ENCODE peak calls at places on chromosomes 11 and 22, in five cellular contexts. K is HL-60, U is neural progenitor cell, T is OCI-LY7, C is tibial artery. I is an unnamed sample.

GRCh38 chr11:92828576-92828975 is 140.9 kb upstream of the MTNR1B start:
- DNase-seq in K (no peak), U (peak; percentile 76), T (no peak), C (no peak), I (no peak)

GRCh38 chr11:116051494-116051893 is 547.3 kb upstream of the CADM1 start:
- DNase-seq in T (no peak), C (no peak), K (no peak), U (no peak), I (no peak)

GRCh38 chr11:103633037-103633788 is 403.2 kb upstream of the DDI1 start:
- DNase-seq in C (no peak), T (no peak), U (no peak), K (no peak), I (peak; percentile 49)

GRCh38 chr11:63502252-63502820 is 3.5 kb upstream of the LGALS12 start:
- DNase-seq in C (no peak), U (no peak), T (no peak), K (peak; percentile 79), I (no peak)

GRCh38 chr22:45867118-45867905 is 109.7 kb downstream of the WNT7B start:
- DNase-seq in U (peak; percentile 83), T (no peak), C (no peak), K (no peak), I (peak; percentile 25)

GRCh38 chr11:131973017-131973416 is 602.6 kb downstream of the NTM start:
- DNase-seq in K (no peak), C (no peak), U (no peak), T (no peak), I (no peak)

GRCh38 chr22:31211862-31212730 is at the start of gene LIMK2:
- DNase-seq in U (peak; percentile 98), C (peak; percentile 95), K (peak; percentile 94), T (peak; percentile 96), I (peak; percentile 70)

GRCh38 chr11:12042215-12042676 is 33.8 kb upstream of the DKK3 start:
- DNase-seq in U (no peak), K (peak; percentile 78), C (no peak), T (no peak), I (peak; percentile 99)

GRCh38 chr11:87398913-87399312 is 361.2 kb downstream of the TMEM135 start:
- DNase-seq in C (peak; percentile 81), K (no peak), T (no peak), U (no peak), I (peak; percentile 56)

GRCh38 chr11:47797633-47798032 is 30.5 kb upstream of the FNBP4 start:
- DNase-seq in K (peak; percentile 16), C (no peak), T (no peak), U (no peak), I (peak; percentile 86)

DNA sequence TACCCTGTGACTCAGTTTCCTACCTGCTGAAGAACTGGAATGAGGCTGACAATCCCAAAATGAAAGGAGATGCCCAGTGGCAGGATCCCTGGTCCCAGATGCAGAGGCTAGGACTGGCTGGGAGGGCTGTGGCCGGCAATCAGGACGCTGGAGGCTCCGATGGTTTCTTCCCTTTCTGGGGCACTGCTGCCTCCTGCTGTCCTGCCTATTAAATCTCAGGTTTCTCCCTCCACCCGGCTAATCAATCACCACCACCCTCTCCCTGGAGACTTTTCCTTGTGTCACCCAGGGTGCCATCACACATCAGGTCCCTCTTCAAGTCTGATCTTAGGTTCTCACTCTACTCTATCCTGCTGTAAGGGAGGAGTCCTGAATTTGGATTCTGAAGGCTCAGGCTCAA is 82.6 kb downstream of the RCN1 start:
- DNase-seq in U (peak; percentile 86), K (peak; percentile 13), C (peak; percentile 71), T (no peak), I (peak; percentile 68)
- TF ChIP-seq CTCF in U (peak; percentile 72), K (peak; percentile 37), C (peak; percentile 55), T (peak; percentile 18), I (peak; percentile 80)

GRCh38 chr22:20054034-20054427 is 26.0 kb upstream of the DGCR8 start:
- DNase-seq in U (no peak), C (no peak), K (no peak), T (no peak), I (no peak)

GRCh38 chr22:20053407-20054033 is 26.5 kb upstream of the DGCR8 start:
- DNase-seq in T (no peak), K (no peak), U (no peak), C (no peak), I (no peak)

GRCh38 chr22:20054485-20054884 is 25.6 kb upstream of the DGCR8 start:
- DNase-seq in K (no peak), C (no peak), U (no peak), T (no peak), I (no peak)

GRCh38 chr22:20051927-20052308 is 28.1 kb upstream of the DGCR8 start:
- DNase-seq in C (no peak), K (no peak), T (no peak), U (no peak), I (no peak)

DNA sequence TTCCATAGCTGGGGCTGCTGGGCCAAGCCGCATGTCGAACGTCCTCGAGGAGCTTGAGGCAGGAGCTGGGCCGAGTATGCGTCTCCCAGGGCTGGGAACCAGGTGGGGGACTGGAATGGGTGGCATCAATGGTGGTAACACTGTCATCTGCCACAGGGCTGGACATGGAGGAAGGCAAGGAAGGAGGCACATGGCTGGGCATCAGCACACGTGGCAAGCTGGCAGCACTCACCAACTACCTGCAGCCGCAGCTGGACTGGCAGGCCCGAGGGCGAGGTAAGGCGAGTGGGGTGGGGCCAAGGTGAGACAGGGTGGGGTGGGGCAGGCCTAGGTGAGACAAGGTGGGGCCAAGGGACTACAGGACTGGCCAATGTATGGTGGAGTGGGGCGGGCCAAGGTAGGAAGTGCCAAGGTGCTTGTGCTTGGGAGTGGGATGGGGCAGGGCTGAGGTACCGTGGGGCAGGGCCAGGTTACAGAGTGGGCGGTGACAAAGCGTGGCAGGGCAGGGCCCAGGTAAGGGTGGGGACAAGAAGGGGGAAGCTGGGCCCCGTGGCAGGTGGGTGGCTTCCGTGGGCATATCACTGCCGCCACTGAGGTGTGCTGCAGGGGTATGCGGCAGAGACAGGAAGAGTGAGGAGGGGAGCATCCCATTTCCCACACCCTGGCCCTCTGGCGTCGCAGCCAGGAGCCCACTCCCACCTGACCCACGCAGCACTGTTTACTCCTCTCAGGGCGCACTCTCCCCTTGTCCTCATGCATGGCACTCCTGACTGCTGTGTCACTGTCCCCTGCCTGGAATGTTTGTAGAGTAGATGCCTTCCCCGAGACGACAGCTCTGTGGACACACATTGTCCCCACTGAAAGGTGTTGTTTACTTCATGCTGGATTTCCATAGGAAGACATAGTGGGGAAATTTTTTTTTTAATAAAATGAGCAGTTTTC is 27.5 kb upstream of the DGCR8 start:
- DNase-seq in T (no peak), U (no peak), C (no peak), K (no peak), I (no peak)
- H3K4me3 ChIP-seq in T (no peak overlapping the region), U (no peak overlapping the region), C (no peak overlapping the region), K (no peak overlapping the region), I (no peak overlapping the region)

DNA sequence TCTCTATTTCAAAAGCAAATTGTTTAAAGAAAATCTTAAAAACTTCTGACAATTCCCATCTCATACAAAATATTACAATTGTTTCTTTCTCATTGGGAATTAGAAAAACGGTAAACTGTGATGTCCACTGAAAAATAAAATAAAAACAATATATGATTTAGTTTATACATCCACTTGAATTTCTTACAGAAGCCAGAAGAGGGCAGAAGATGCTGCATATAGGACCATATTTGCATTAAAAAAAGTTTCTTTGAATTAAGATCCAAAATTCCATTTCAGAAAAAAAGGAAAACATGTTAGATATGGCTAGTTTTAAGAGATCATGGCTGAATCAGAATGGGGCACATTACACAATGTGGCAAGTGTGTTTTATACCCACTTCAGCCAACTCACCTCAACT is 39.3 kb upstream of the LRRC4C start:
- DNase-seq in K (no peak), C (no peak), U (no peak), T (no peak), I (peak; percentile 8)
- TF ChIP-seq CTCF in K (no peak), C (no peak), U (peak; percentile 60), T (peak; percentile 59), I (peak; percentile 34)

DNA sequence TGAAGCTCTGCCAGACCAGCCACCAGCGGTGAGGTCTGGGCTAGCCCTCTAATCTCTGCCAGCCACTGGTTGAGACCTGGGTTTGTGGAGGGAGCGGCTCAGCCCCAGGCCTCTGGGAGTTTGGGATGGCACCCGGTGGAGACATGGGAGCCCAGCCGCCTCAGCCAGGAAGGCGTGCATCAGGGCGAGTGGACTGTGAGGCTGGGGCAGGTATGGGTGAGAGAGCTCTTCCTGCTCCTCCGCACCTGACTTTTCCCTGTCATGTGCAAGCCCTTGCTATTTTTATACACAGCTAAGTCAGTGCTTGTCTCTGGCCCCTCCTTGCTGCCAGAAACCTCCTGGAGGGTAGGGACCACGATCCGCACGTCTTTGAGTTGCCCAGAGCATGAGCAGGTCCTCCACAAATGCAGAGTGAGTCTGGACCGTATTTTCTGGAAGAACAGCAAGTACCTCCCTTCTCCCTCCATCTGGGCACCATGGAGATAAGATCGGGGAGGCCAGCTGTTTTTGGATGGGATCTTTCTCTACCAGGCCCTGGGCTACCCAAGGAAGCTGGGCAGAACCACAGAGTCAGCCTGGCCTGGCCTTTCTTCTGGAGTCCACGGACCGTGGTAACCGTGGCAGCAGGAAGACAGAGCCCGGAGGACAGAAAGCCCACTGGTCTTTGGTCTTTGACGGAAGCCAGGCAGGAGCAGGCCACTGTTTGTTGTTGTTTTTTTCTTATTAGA is 53.3 kb downstream of the IGLL1 start:
- DNase-seq in C (peak; percentile 54), K (no peak), U (no peak), T (no peak), I (no peak)
- H3K4me3 ChIP-seq in C (no peak overlapping the region), K (no peak overlapping the region), U (no peak overlapping the region), T (no peak overlapping the region), I (no peak overlapping the region)

GRCh38 chr11:61141601-61142028 is 19.6 kb downstream of the VPS37C start:
- DNase-seq in T (peak; percentile 75), K (no peak), U (no peak), C (peak; percentile 63), I (no peak)
- TF ChIP-seq CTCF in T (no peak), K (no peak), U (no peak), C (no peak), I (no peak)

GRCh38 chr11:65558785-65559509 is 788 bp upstream of the LTBP3 start:
- DNase-seq in K (no peak), U (no peak), T (no peak), C (peak; percentile 90), I (no peak)
- H3K4me3 ChIP-seq in K (peak overlapping the region; percentile 26), U (peak overlapping the region; percentile 71), T (no peak overlapping the region), C (peak overlapping the region; percentile 75), I (no peak overlapping the region)

I was measured in fibroblast of mammary gland.